ENCODE peak calls at places on chromosomes 6 and 20, in ten cellular contexts. R, W, N, Z, J, Q, B, M, V and X are unnamed samples.

GRCh38 chr6:35049885-35050284 is 91.3 kb downstream of the TCP11 start:
- DNase-seq in R (no peak), W (no peak), N (peak), Z (peak), J (peak), Q (peak), B (peak), M (peak), V (no peak), X (no peak)

GRCh38 chr6:150800596-150801310 is 64.7 kb upstream of the MTHFD1L start:
- DNase-seq in R (no peak), W (no peak), N (no peak), Z (no peak), J (no peak), Q (no peak), B (peak), M (no peak), V (no peak), X (no peak)

GRCh38 chr6:116564296-116564695 is 7.0 kb upstream of the RWDD1 start:
- DNase-seq in R (no peak), W (no peak), N (peak), Z (no peak), J (no peak), Q (no peak), B (no peak), M (no peak), V (no peak), X (no peak)

GRCh38 chr6:156890627-156891300 is 113.6 kb downstream of the ARID1B start:
- DNase-seq in R (no peak), W (no peak), N (peak), Z (no peak), J (no peak), Q (no peak), B (peak), M (peak), V (no peak), X (no peak)

GRCh38 chr20:39112196-39112743 is 150.1 kb downstream of the DHX35 start:
- DNase-seq in R (peak), W (peak), N (peak), Z (no peak), J (peak), Q (no peak), B (peak), M (peak), V (peak), X (no peak)

GRCh38 chr6:41122373-41122772 is 31.8 kb downstream of the TREML1 start:
- DNase-seq in R (no peak), W (no peak), N (peak), Z (no peak), J (peak), Q (no peak), B (peak), M (peak), V (no peak), X (no peak)

GRCh38 chr6:133193396-133193795 is 47.8 kb upstream of the EYA4 start:
- DNase-seq in R (no peak), W (no peak), N (no peak), Z (no peak), J (no peak), Q (no peak), B (no peak), M (no peak), V (no peak), X (no peak)

GRCh38 chr6:25172819-25173218 is 106.4 kb upstream of the CARMIL1 start:
- DNase-seq in R (no peak), W (no peak), N (peak), Z (no peak), J (peak), Q (no peak), B (peak), M (peak), V (no peak), X (no peak)

GRCh38 chr20:3084986-3085360 is 449 bp upstream of the AVP start:
- DNase-seq in R (no peak), W (no peak), N (no peak), Z (no peak), J (no peak), Q (no peak), B (no peak), M (no peak), V (no peak), X (no peak)

GRCh38 chr6:20892365-20892764 is 358.1 kb downstream of the CDKAL1 start:
- DNase-seq in R (no peak), W (no peak), N (no peak), Z (no peak), J (no peak), Q (no peak), B (no peak), M (no peak), V (no peak), X (no peak)

GRCh38 chr20:3172933-3173581 is at the start of gene LZTS3:
- DNase-seq in R (peak), W (peak), N (peak), Z (peak), J (peak), Q (peak), B (peak), M (peak), V (no peak), X (peak)

GRCh38 chr6:1386310-1386709 is 3.1 kb upstream of the FOXF2 start:
- DNase-seq in R (no peak), W (no peak), N (no peak), Z (no peak), J (no peak), Q (no peak), B (no peak), M (no peak), V (no peak), X (no peak)

GRCh38 chr20:23349338-23350006 is 1.1 kb upstream of the NXT1 start:
- DNase-seq in R (peak), W (peak), N (no peak), Z (peak), J (no peak), Q (no peak), B (peak), M (no peak), V (no peak), X (no peak)

GRCh38 chr6:16737389-16737788 is 23.9 kb downstream of the ATXN1 start:
- DNase-seq in R (no peak), W (no peak), N (peak), Z (no peak), J (no peak), Q (no peak), B (peak), M (peak), V (no peak), X (no peak)

GRCh38 chr20:50992733-50993457 is 30.0 kb downstream of the KCNG1 start:
- DNase-seq in R (peak), W (peak), N (peak), Z (peak), J (peak), Q (no peak), B (peak), M (peak), V (peak), X (no peak)

GRCh38 chr6:117280922-117281321 is 15.6 kb downstream of the VGLL2 start:
- DNase-seq in R (no peak), W (no peak), N (no peak), Z (no peak), J (no peak), Q (no peak), B (no peak), M (no peak), V (peak), X (no peak)

GRCh38 chr6:100257661-100258395 is 206.9 kb downstream of the SIM1 start:
- DNase-seq in R (peak), W (no peak), N (peak), Z (no peak), J (peak), Q (no peak), B (peak), M (peak), V (peak), X (no peak)

GRCh38 chr6:24251339-24251738 is 106.5 kb downstream of the DCDC2 start:
- DNase-seq in R (no peak), W (no peak), N (no peak), Z (no peak), J (no peak), Q (no peak), B (no peak), M (no peak), V (no peak), X (no peak)

GRCh38 chr6:80214436-80215022 is 108.1 kb downstream of the BCKDHB start:
- DNase-seq in R (peak), W (peak), N (peak), Z (peak), J (peak), Q (no peak), B (peak), M (peak), V (peak), X (no peak)

GRCh38 chr20:21361266-21361665 is 36.1 kb downstream of the NKX2-4 start:
- DNase-seq in R (no peak), W (no peak), N (peak), Z (no peak), J (no peak), Q (no peak), B (no peak), M (peak), V (no peak), X (no peak)

GRCh38 chr20:46374383-46374782 is 32.0 kb downstream of the ELMO2 start:
- DNase-seq in R (no peak), W (no peak), N (no peak), Z (no peak), J (no peak), Q (no peak), B (no peak), M (no peak), V (no peak), X (no peak)

GRCh38 chr20:45336530-45337366 is 11.5 kb downstream of the SDC4 start:
- DNase-seq in R (no peak), W (peak), N (peak), Z (peak), J (peak), Q (peak), B (peak), M (peak), V (no peak), X (no peak)

GRCh38 chr20:46307999-46308257 is 370 bp downstream of the CDH22 start:
- DNase-seq in R (no peak), W (no peak), N (no peak), Z (no peak), J (no peak), Q (no peak), B (no peak), M (no peak), V (no peak), X (no peak)

GRCh38 chr20:2800590-2801458 is at the start of gene CPXM1:
- DNase-seq in R (peak), W (no peak), N (no peak), Z (no peak), J (no peak), Q (no peak), B (no peak), M (no peak), V (no peak), X (no peak)

GRCh38 chr6:70371454-70372105 is 41.7 kb upstream of the FAM135A start:
- DNase-seq in R (peak), W (no peak), N (peak), Z (no peak), J (no peak), Q (no peak), B (peak), M (peak), V (peak), X (no peak)

GRCh38 chr6:167226791-167227190 is 64.3 kb upstream of the UNC93A start:
- DNase-seq in R (no peak), W (no peak), N (no peak), Z (no peak), J (no peak), Q (no peak), B (no peak), M (no peak), V (no peak), X (no peak)

GRCh38 chr6:150123645-150124044 is 19.2 kb upstream of the PPP1R14C start:
- DNase-seq in R (no peak), W (no peak), N (no peak), Z (no peak), J (no peak), Q (no peak), B (no peak), M (no peak), V (no peak), X (no peak)

GRCh38 chr6:32664827-32665362 is 1.6 kb downstream of the HLA-DQB1 start:
- DNase-seq in R (peak), W (peak), N (no peak), Z (no peak), J (no peak), Q (no peak), B (no peak), M (no peak), V (no peak), X (no peak)

GRCh38 chr6:150352321-150353296 is 16.2 kb upstream of the IYD start:
- DNase-seq in R (no peak), W (no peak), N (peak), Z (no peak), J (peak), Q (no peak), B (peak), M (peak), V (no peak), X (no peak)

GRCh38 chr6:77796824-77797809 is 144.3 kb downstream of the MEI4 start:
- DNase-seq in R (peak), W (no peak), N (no peak), Z (no peak), J (no peak), Q (no peak), B (no peak), M (no peak), V (no peak), X (no peak)

GRCh38 chr6:14348389-14348788 is 230.8 kb downstream of the CD83 start:
- DNase-seq in R (no peak), W (no peak), N (no peak), Z (no peak), J (no peak), Q (no peak), B (no peak), M (no peak), V (no peak), X (no peak)

GRCh38 chr20:4811661-4812181 is 90.0 kb downstream of the PRND start:
- DNase-seq in R (no peak), W (peak), N (no peak), Z (peak), J (no peak), Q (peak), B (no peak), M (no peak), V (no peak), X (no peak)

GRCh38 chr20:17849901-17850673 is 118.5 kb downstream of the SNX5 start:
- DNase-seq in R (no peak), W (peak), N (peak), Z (no peak), J (peak), Q (peak), B (peak), M (peak), V (peak), X (no peak)

GRCh38 chr6:163839296-163839695 is 424.8 kb downstream of the QKI start:
- DNase-seq in R (no peak), W (no peak), N (no peak), Z (no peak), J (no peak), Q (no peak), B (no peak), M (no peak), V (no peak), X (no peak)

GRCh38 chr20:31682352-31682751 is 40.3 kb downstream of the BCL2L1 start:
- DNase-seq in R (no peak), W (no peak), N (no peak), Z (no peak), J (no peak), Q (no peak), B (no peak), M (no peak), V (no peak), X (no peak)

GRCh38 chr6:159830481-159831372 is 30.7 kb downstream of the PNLDC1 start:
- DNase-seq in R (no peak), W (no peak), N (no peak), Z (no peak), J (no peak), Q (peak), B (no peak), M (no peak), V (no peak), X (no peak)

GRCh38 chr6:167141667-167142432 is 15.9 kb downstream of the GPR31 start:
- DNase-seq in R (peak), W (peak), N (no peak), Z (peak), J (no peak), Q (no peak), B (peak), M (peak), V (peak), X (no peak)

GRCh38 chr20:44271915-44272663 is 25.0 kb downstream of the GDAP1L1 start:
- DNase-seq in R (peak), W (no peak), N (no peak), Z (no peak), J (no peak), Q (no peak), B (no peak), M (no peak), V (no peak), X (no peak)

DNA sequence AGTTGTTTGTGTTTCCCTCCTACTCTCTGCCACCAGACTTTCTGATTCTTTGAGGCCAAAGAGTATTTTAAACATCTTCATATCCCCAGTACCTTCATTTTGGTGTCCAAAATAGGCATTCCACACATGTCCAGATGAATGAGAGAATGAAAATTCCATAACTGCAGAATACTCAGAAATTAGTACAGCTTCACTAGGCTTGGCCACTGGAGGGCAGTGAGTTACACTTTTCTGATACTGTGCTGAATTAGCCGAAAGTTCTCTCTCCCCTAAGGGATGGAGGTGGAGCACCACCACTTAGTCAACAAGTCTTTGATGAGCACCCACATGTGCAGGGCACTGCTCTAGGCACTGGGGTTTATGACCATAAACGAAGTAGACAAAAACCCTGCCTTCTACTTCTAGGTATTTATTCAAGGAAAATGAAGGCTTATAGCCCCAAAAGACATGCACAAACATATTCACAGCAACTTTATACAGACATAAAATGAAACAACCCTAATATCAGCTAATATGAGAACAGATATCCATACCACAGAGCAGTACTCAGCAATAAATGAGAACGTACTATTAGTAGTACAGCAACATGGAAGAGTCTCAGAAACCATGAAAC is 46.1 kb upstream of the TMEM217 start:
- DNase-seq in R (peak), W (no peak), N (peak), Z (no peak), J (peak), Q (no peak), B (peak), M (peak), V (peak), X (no peak)
- TF ChIP-seq CTCF in R (peak), W (peak), N (peak), Z (peak), J (peak), Q (peak), B (peak), M (peak), V (peak), X (no peak)

DNA sequence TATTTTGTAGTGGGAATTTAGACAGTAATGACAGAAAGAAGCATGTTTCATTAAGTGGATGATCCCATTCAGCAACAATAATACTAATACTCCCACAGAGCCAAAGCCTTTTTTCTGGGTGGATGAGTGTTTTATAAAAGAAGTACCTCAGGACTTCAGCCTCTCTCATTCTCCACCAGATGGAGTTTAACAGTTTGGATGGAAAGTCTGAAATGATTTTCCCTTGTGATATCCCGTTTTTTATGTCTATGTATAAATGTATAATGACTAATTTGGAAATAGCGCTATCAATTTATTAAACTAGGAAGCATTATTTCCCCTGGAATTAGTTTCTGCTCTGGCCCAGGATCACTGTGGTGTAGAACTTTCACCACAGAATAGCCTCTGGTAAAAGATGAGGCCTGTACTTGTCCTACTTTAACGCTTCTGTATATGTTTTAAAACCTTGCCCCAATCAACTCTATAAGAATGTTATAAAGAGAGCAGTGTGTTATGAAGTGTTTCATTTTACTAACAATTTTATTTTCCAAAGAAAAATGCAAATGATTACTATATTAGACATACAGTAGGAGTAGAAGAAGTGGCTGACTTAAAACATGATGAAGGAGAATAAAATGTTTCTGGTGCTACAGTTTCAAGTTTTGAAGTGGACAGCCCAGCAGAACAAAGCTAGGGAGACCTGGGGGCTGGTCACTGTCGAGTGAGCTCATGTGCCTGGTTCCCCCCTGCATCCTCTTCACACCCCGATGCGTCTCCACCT is 135.6 kb downstream of the HIVEP1 start:
- DNase-seq in R (no peak), W (no peak), N (peak), Z (no peak), J (no peak), Q (no peak), B (peak), M (peak), V (no peak), X (no peak)
- TF ChIP-seq CTCF in R (peak), W (no peak), N (peak), Z (no peak), J (peak), Q (no peak), B (peak), M (peak), V (no peak), X (no peak)

GRCh38 chr6:168908887-168909286 is 344.8 kb downstream of the THBS2 start:
- DNase-seq in R (no peak), W (no peak), N (peak), Z (no peak), J (peak), Q (no peak), B (peak), M (peak), V (no peak), X (no peak)
- TF ChIP-seq CTCF in R (no peak), W (no peak), N (peak), Z (no peak), J (peak), Q (no peak), B (peak), M (peak), V (no peak), X (no peak)

DNA sequence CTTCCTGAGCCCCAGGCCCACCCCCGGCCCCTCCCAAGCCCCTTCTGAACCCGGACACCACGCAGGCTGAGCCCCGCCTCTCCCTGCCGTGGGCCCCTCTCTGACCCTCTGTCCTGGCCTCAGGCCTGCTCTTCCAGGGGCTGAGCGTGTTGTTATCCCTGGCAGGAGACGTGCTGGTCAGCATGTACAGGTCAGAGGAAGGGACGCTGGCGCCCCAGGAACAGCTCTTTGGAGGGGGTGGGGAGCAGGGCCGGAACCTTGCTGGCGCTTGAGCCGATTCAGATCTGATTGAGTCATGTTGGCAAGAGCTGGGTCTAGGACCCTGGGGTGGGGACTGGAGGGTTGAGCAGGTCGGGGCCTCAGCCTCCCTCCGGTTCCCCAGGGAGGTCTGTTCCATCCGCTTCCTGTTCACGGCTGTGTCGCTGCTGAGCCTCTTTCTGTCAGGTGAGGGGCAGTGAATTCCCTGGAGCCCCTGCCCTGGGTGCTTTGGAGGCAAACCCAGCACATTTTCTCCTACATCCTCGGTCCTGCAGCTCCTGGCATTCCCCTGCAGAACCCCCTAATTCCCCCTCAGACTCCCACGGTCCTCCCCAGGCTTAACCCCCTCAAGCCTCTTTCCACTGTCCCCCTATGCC is 1.9 kb downstream of the SPAG4 start:
- DNase-seq in R (peak), W (peak), N (peak), Z (peak), J (peak), Q (peak), B (peak), M (peak), V (no peak), X (no peak)
- TF ChIP-seq CTCF in R (peak), W (peak), N (peak), Z (peak), J (peak), Q (no peak), B (peak), M (peak), V (no peak), X (no peak)

DNA sequence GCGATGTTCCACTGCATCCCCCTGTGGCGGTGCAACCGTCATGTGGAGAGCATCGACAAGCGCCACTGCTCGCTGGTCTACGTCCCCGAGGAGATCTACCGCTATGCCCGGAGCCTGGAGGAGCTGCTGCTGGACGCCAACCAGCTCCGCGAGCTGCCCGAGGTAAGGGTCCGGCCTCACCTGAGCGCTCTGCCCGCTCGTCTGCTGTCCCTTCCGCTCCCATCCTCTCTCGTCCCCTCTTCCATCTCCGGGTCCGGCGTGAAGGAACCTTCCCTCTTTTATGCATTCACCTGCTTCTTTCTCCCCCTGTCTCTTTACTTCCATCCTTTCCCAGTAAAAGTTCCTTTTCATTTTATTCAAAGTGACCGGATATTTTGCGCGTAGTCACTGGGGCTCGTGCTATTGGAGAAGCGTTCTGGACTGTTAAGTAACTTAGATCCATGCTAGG is 473 bp downstream of the LRRC1 start:
- DNase-seq in R (no peak), W (no peak), N (no peak), Z (peak), J (no peak), Q (no peak), B (no peak), M (peak), V (no peak), X (no peak)
- TF ChIP-seq CTCF in R (no peak), W (no peak), N (no peak), Z (no peak), J (no peak), Q (no peak), B (no peak), M (no peak), V (no peak), X (no peak)